ENCODE peak calls at places on chromosomes 3 and 15, in nine cellular contexts. One of them, this sample, is unnamed. For H3K36me3, the result is how much of the 10 kb centered on the place peaks cover.

GRCh38 chr15:94100814-94101213 is 130.5 kb upstream of the MCTP2 start:
- DNase-seq in brain microvascular endothelial cell: no peak
- DNase-seq in lower lobe of right lung: no peak
- DNase-seq in lung: no peak
- DNase-seq in cardiac muscle cell: no peak
- DNase-seq in IMR-90: no peak
- DNase-seq in neuronal stem cell: no peak
- DNase-seq in Karpas-422: no peak
- DNase-seq in kidney epithelial cell: no peak
- DNase-seq in this sample: no peak

GRCh38 chr3:87436781-87437543 is 160.6 kb upstream of the POU1F1 start:
- DNase-seq in lung: no peak
- DNase-seq in neuronal stem cell: no peak
- DNase-seq in brain microvascular endothelial cell: no peak
- DNase-seq in cardiac muscle cell: no peak
- DNase-seq in IMR-90: no peak
- DNase-seq in Karpas-422: no peak
- DNase-seq in lower lobe of right lung: no peak
- DNase-seq in kidney epithelial cell: peak
- DNase-seq in this sample: peak

GRCh38 chr3:65616563-65616962 is 422.2 kb downstream of the MAGI1 start:
- DNase-seq in neuronal stem cell: no peak
- DNase-seq in Karpas-422: no peak
- DNase-seq in brain microvascular endothelial cell: no peak
- DNase-seq in kidney epithelial cell: no peak
- DNase-seq in lung: no peak
- DNase-seq in lower lobe of right lung: no peak
- DNase-seq in cardiac muscle cell: no peak
- DNase-seq in IMR-90: no peak
- DNase-seq in this sample: no peak

GRCh38 chr3:49707113-49707480 is 12.4 kb downstream of the AMIGO3 start:
- DNase-seq in lung: no peak
- DNase-seq in brain microvascular endothelial cell: no peak
- DNase-seq in IMR-90: peak
- DNase-seq in neuronal stem cell: no peak
- DNase-seq in kidney epithelial cell: no peak
- DNase-seq in Karpas-422: no peak
- DNase-seq in cardiac muscle cell: no peak
- DNase-seq in lower lobe of right lung: no peak
- DNase-seq in this sample: peak

GRCh38 chr15:78996876-78997275 is 52.0 kb upstream of the CTSH start:
- DNase-seq in cardiac muscle cell: no peak
- DNase-seq in Karpas-422: no peak
- DNase-seq in kidney epithelial cell: no peak
- DNase-seq in brain microvascular endothelial cell: no peak
- DNase-seq in lung: no peak
- DNase-seq in lower lobe of right lung: no peak
- DNase-seq in neuronal stem cell: no peak
- DNase-seq in IMR-90: no peak
- DNase-seq in this sample: peak

GRCh38 chr3:27542469-27542868 is 58.3 kb upstream of the SLC4A7 start:
- DNase-seq in lung: no peak
- DNase-seq in brain microvascular endothelial cell: no peak
- DNase-seq in kidney epithelial cell: no peak
- DNase-seq in IMR-90: no peak
- DNase-seq in cardiac muscle cell: no peak
- DNase-seq in Karpas-422: no peak
- DNase-seq in neuronal stem cell: no peak
- DNase-seq in lower lobe of right lung: no peak
- DNase-seq in this sample: no peak

GRCh38 chr3:51371943-51372557 is 13.0 kb upstream of the MANF start:
- DNase-seq in neuronal stem cell: peak
- DNase-seq in kidney epithelial cell: peak
- DNase-seq in cardiac muscle cell: peak
- DNase-seq in brain microvascular endothelial cell: peak
- DNase-seq in lung: peak
- DNase-seq in Karpas-422: peak
- DNase-seq in lower lobe of right lung: no peak
- DNase-seq in IMR-90: peak
- DNase-seq in this sample: peak

GRCh38 chr15:94576889-94577533 is 345.6 kb downstream of the MCTP2 start:
- DNase-seq in cardiac muscle cell: peak
- DNase-seq in brain microvascular endothelial cell: no peak
- DNase-seq in lung: no peak
- DNase-seq in neuronal stem cell: peak
- DNase-seq in kidney epithelial cell: no peak
- DNase-seq in lower lobe of right lung: no peak
- DNase-seq in IMR-90: no peak
- DNase-seq in Karpas-422: peak
- DNase-seq in this sample: peak

GRCh38 chr15:95208988-95209387 is 977.6 kb downstream of the MCTP2 start:
- DNase-seq in kidney epithelial cell: no peak
- DNase-seq in lower lobe of right lung: no peak
- DNase-seq in Karpas-422: no peak
- DNase-seq in brain microvascular endothelial cell: peak
- DNase-seq in cardiac muscle cell: no peak
- DNase-seq in lung: no peak
- DNase-seq in neuronal stem cell: no peak
- DNase-seq in IMR-90: peak
- DNase-seq in this sample: peak

GRCh38 chr3:193640728-193641127 is 47.7 kb downstream of the OPA1 start:
- DNase-seq in lower lobe of right lung: no peak
- DNase-seq in kidney epithelial cell: no peak
- DNase-seq in IMR-90: peak
- DNase-seq in Karpas-422: no peak
- DNase-seq in brain microvascular endothelial cell: no peak
- DNase-seq in neuronal stem cell: no peak
- DNase-seq in cardiac muscle cell: no peak
- DNase-seq in lung: no peak
- DNase-seq in this sample: no peak

GRCh38 chr3:145760036-145760435 is 400.9 kb downstream of the PLOD2 start:
- DNase-seq in lung: no peak
- DNase-seq in lower lobe of right lung: no peak
- DNase-seq in cardiac muscle cell: no peak
- DNase-seq in IMR-90: no peak
- DNase-seq in kidney epithelial cell: no peak
- DNase-seq in Karpas-422: no peak
- DNase-seq in neuronal stem cell: no peak
- DNase-seq in brain microvascular endothelial cell: no peak
- DNase-seq in this sample: no peak

GRCh38 chr3:144429719-144430121 is 458.1 kb downstream of the DIPK2A start:
- DNase-seq in lung: no peak
- DNase-seq in cardiac muscle cell: no peak
- DNase-seq in lower lobe of right lung: no peak
- DNase-seq in Karpas-422: no peak
- DNase-seq in kidney epithelial cell: no peak
- DNase-seq in neuronal stem cell: no peak
- DNase-seq in brain microvascular endothelial cell: no peak
- DNase-seq in IMR-90: no peak
- DNase-seq in this sample: peak

GRCh38 chr15:92000709-92001108 is 147.2 kb downstream of the SLCO3A1 start:
- DNase-seq in lung: no peak
- DNase-seq in cardiac muscle cell: no peak
- DNase-seq in lower lobe of right lung: no peak
- DNase-seq in Karpas-422: no peak
- DNase-seq in IMR-90: no peak
- DNase-seq in kidney epithelial cell: no peak
- DNase-seq in brain microvascular endothelial cell: no peak
- DNase-seq in neuronal stem cell: peak
- DNase-seq in this sample: no peak

GRCh38 chr15:83320404-83320803 is 35.9 kb upstream of the BNC1 start:
- DNase-seq in lower lobe of right lung: no peak
- DNase-seq in cardiac muscle cell: no peak
- DNase-seq in neuronal stem cell: no peak
- DNase-seq in kidney epithelial cell: no peak
- DNase-seq in brain microvascular endothelial cell: peak
- DNase-seq in lung: no peak
- DNase-seq in IMR-90: peak
- DNase-seq in Karpas-422: no peak
- DNase-seq in this sample: peak

GRCh38 chr15:77181305-77182074 is 110.6 kb upstream of the TSPAN3 start:
- DNase-seq in kidney epithelial cell: no peak
- DNase-seq in lung: no peak
- DNase-seq in cardiac muscle cell: no peak
- DNase-seq in lower lobe of right lung: no peak
- DNase-seq in brain microvascular endothelial cell: no peak
- DNase-seq in Karpas-422: peak
- DNase-seq in IMR-90: no peak
- DNase-seq in neuronal stem cell: no peak
- DNase-seq in this sample: no peak

GRCh38 chr3:191143224-191143623 is 55.8 kb upstream of the OSTN start:
- DNase-seq in neuronal stem cell: no peak
- DNase-seq in Karpas-422: no peak
- DNase-seq in kidney epithelial cell: no peak
- DNase-seq in cardiac muscle cell: no peak
- DNase-seq in brain microvascular endothelial cell: no peak
- DNase-seq in lung: no peak
- DNase-seq in IMR-90: no peak
- DNase-seq in lower lobe of right lung: no peak
- DNase-seq in this sample: peak

DNA sequence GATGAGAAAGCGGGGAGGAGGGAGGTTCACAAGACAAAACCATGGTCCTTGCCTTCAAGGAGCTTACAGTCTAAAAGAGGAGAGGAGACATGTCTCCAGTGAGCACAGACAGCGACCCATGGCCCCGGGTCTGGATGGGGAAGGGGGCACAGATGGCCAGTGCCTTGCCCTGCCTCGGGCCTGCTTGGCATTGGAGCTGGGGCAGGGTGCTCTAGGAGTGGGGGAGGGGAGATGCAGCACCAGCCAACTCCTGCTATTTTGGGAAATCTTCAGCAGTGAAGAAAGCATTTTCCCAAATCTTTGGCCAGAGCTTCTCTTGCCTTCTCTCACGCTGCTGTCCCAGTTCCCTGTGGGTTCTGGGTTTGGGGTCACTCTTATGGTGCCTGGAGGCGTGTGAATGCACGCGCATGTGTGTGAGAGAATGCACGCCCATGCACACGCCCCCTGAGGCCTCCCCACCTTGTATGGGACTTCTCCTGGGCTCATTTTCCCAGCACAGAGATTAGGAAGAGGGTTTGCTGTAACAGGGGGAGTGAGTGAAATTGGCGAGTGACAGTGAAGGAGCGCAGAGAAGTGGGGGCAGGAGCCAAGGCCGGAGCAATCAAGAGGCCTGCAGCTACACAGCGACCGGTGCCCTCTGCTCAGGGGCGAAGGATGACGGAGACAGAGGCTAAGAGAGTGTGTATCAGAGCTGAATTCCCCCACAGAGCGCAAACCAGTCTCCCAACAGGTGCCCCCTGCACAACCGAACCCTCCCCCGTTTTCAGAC is 71.5 kb downstream of the SEMA5B start:
- DNase-seq in brain microvascular endothelial cell: no peak
- DNase-seq in lower lobe of right lung: no peak
- DNase-seq in Karpas-422: no peak
- DNase-seq in lung: no peak
- DNase-seq in kidney epithelial cell: no peak
- DNase-seq in cardiac muscle cell: no peak
- DNase-seq in IMR-90: no peak
- DNase-seq in neuronal stem cell: no peak
- DNase-seq in this sample: no peak
- H3K36me3 ChIP-seq in brain microvascular endothelial cell: under half
- H3K36me3 ChIP-seq in lower lobe of right lung: under half
- H3K36me3 ChIP-seq in Karpas-422: under half
- H3K36me3 ChIP-seq in lung: under half
- H3K36me3 ChIP-seq in kidney epithelial cell: under half
- H3K36me3 ChIP-seq in cardiac muscle cell: under half
- H3K36me3 ChIP-seq in IMR-90: under half
- H3K36me3 ChIP-seq in neuronal stem cell: under half
- H3K36me3 ChIP-seq in this sample: under half

DNA sequence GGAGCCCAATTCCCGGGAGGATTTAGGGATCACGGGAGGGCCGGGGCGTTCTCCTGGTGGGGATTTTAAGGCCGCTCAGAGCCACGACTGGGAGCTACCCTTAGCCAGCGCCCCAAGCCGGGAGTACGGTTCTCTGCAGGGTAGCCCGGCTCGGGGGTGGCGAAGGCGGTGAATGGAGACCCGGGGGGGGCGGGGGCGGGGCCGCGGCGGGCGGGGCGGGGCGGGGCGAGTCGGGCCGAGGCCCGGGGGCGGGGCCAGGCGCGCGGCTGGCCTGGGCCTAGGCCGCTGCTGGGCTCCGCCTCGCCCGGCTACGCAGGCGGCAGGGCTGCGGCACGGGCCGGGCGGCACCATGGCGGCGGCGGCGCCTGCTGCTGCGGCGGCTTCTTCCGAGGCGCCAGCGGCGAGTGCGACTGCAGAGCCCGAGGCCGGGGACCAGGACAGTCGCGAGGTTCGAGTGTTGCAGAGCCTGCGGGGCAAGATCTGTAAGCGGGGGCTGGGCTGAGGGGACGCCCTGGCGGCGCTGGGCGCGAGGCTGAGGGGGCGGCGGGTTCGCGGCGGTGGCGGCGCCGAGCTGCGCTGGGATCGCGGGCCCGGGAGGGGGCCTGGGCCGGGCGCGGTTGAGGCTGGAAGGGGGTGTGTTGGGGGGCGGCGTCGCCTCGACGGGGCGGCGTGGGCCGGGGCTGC is at the start of gene RASA2:
- DNase-seq in lower lobe of right lung: peak
- DNase-seq in cardiac muscle cell: peak
- DNase-seq in neuronal stem cell: peak
- DNase-seq in kidney epithelial cell: no peak
- DNase-seq in lung: peak
- DNase-seq in Karpas-422: peak
- DNase-seq in brain microvascular endothelial cell: no peak
- DNase-seq in IMR-90: peak
- DNase-seq in this sample: peak
- H3K4me3 ChIP-seq in lower lobe of right lung: peak
- H3K4me3 ChIP-seq in cardiac muscle cell: peak
- H3K4me3 ChIP-seq in neuronal stem cell: peak
- H3K4me3 ChIP-seq in kidney epithelial cell: peak
- H3K4me3 ChIP-seq in lung: peak
- H3K4me3 ChIP-seq in Karpas-422: peak
- H3K4me3 ChIP-seq in brain microvascular endothelial cell: peak
- H3K4me3 ChIP-seq in IMR-90: peak
- H3K4me3 ChIP-seq in this sample: peak

GRCh38 chr15:88603885-88604284 is 17.3 kb upstream of the AEN start:
- DNase-seq in IMR-90: no peak
- DNase-seq in neuronal stem cell: no peak
- DNase-seq in lower lobe of right lung: no peak
- DNase-seq in kidney epithelial cell: no peak
- DNase-seq in brain microvascular endothelial cell: no peak
- DNase-seq in lung: no peak
- DNase-seq in Karpas-422: no peak
- DNase-seq in cardiac muscle cell: no peak
- DNase-seq in this sample: no peak
- H3K36me3 ChIP-seq in IMR-90: under half
- H3K36me3 ChIP-seq in neuronal stem cell: under half
- H3K36me3 ChIP-seq in lower lobe of right lung: under half
- H3K36me3 ChIP-seq in kidney epithelial cell: under half
- H3K36me3 ChIP-seq in brain microvascular endothelial cell: under half
- H3K36me3 ChIP-seq in lung: under half
- H3K36me3 ChIP-seq in Karpas-422: under half
- H3K36me3 ChIP-seq in cardiac muscle cell: under half
- H3K36me3 ChIP-seq in this sample: under half

DNA sequence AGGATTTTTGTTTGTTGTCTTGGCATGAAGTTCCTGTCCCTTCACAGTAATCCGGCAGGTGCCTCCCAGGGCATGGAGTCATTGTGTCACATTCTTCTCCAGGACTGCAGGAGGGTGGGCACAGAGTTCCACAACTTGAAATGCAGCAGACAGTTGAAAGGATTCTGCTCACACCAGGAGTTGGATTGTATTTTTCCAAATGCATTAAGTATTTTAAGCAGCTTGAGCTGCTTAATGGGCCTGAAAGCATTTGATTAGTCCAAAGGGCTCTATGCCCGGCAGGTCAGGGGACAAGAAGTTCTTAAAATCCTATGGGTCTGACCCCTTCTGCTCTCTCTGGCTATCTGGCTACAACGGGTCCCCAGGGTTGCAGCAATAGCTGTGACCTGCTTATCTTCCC is 92.9 kb downstream of the APBA2 start:
- DNase-seq in lung: no peak
- DNase-seq in IMR-90: no peak
- DNase-seq in lower lobe of right lung: no peak
- DNase-seq in cardiac muscle cell: no peak
- DNase-seq in Karpas-422: no peak
- DNase-seq in kidney epithelial cell: no peak
- DNase-seq in brain microvascular endothelial cell: no peak
- DNase-seq in neuronal stem cell: no peak
- DNase-seq in this sample: no peak
- H3K4me3 ChIP-seq in lung: no peak
- H3K4me3 ChIP-seq in IMR-90: no peak
- H3K4me3 ChIP-seq in lower lobe of right lung: no peak
- H3K4me3 ChIP-seq in cardiac muscle cell: no peak
- H3K4me3 ChIP-seq in Karpas-422: no peak
- H3K4me3 ChIP-seq in kidney epithelial cell: no peak
- H3K4me3 ChIP-seq in brain microvascular endothelial cell: no peak
- H3K4me3 ChIP-seq in neuronal stem cell: no peak
- H3K4me3 ChIP-seq in this sample: no peak